ENCODE peak calls at places on chromosome 4, in four cellular contexts. T is GM12878, D is GM12892, G is HepG2. Y is an unnamed sample.

GRCh38 chr4:126630171-126630570 is 1002.6 kb upstream of the INTU start:
- DNase-seq in T (no peak), D (no peak), G (no peak), Y (no peak)

GRCh38 chr4:174314274-174314673 is 30.6 kb downstream of the CEP44 start:
- DNase-seq in T (no peak), D (no peak), G (no peak), Y (no peak)

GRCh38 chr4:72505314-72505744 is 63.7 kb downstream of the ADAMTS3 start:
- DNase-seq in T (no peak), D (no peak), G (peak), Y (no peak)

GRCh38 chr4:24885342-24885741 is 27.5 kb downstream of the CCDC149 start:
- DNase-seq in T (no peak), D (no peak), G (no peak), Y (no peak)

GRCh38 chr4:147518086-147518485 is 37.2 kb downstream of the EDNRA start:
- DNase-seq in T (no peak), D (no peak), G (no peak), Y (no peak)

GRCh38 chr4:53804719-53805118 is 213.4 kb upstream of the LNX1 start:
- DNase-seq in T (peak), D (peak), G (peak), Y (peak)

GRCh38 chr4:164949448-164950118 is 27.9 kb downstream of the TRIM61 start:
- DNase-seq in T (no peak), D (no peak), G (no peak), Y (no peak)

GRCh38 chr4:119124314-119124713 is 11.3 kb upstream of the MYOZ2 start:
- DNase-seq in T (no peak), D (no peak), G (no peak), Y (no peak)

GRCh38 chr4:7655549-7656243 is 221.0 kb upstream of the PSAPL1 start:
- DNase-seq in T (no peak), D (no peak), G (no peak), Y (no peak)

GRCh38 chr4:186500721-186501304 is 54.6 kb downstream of the MTNR1A start:
- DNase-seq in T (no peak), D (no peak), G (no peak), Y (no peak)
- TF ChIP-seq POLR2AphosphoS5 in T (no peak), D (no peak), G (no peak), Y (no peak)

GRCh38 chr4:20954541-20954940 is 254.3 kb downstream of the PACRGL start:
- DNase-seq in T (no peak), D (no peak), G (no peak), Y (no peak)

DNA sequence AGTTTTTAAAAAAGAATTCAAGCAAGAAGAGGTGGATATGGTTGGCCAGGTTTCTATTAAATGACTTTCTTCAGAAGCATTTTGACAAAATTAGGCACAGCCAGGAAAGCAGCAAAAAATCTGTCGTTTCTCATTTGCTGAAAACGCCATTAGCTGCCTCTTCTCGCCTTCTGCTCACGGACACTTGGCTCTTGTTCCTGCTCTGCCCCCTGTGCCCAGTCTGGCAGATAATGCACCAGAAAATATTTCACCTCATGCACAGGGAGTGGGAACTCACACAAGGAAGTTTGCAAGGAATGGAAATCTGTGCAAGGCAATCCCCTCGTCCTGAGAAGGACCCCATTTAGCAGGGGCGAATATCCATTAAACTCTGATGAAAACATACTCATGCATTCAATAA is 260.0 kb downstream of the PACRGL start:
- DNase-seq in T (no peak), D (no peak), G (no peak), Y (no peak)
- TF ChIP-seq TAF1 in T (no peak), D (no peak), G (no peak), Y (no peak)

DNA sequence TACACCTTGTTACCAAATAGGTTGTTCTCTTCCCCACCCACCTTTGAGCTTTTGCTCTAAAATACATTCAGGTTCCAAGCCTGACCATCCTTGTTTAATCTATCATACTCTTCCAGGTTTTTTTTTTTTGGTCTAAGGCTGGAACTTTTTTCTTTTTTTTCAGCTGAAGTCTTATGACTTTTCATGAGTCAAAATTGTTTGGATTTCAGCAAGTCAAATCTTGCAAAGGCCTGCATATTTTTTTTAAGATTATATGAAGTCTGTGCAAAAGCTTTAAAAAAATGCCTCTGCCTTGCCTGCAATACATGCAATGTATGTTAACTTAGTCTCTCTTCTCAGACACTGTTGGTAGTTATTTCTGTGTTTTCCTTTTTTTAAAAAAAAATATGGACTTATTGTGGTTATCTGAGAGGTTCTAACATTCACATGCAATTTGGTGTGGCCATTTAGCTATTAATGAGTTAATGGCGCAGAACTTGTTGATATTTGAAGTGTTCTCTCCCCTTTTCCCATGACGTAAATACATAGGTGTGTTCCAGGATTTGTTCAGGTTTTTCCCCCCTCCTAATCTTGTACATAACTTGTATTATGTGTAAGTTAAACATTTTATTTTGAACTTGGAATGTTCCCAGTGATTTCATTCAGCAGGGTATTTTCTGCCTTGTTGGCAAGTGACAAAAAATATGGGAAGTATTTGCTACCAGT is 58.7 kb downstream of the CCKAR start:
- DNase-seq in T (no peak), D (no peak), G (no peak), Y (no peak)
- TF ChIP-seq POLR2AphosphoS5 in T (no peak), D (no peak), G (no peak), Y (no peak)

GRCh38 chr4:124097447-124097846 is 615.1 kb downstream of the ANKRD50 start:
- DNase-seq in T (no peak), D (no peak), G (peak), Y (no peak)
- TF ChIP-seq TAF1 in T (no peak), D (no peak), G (no peak), Y (no peak)

Y was measured in GM12891.